ENCODE peak calls at places on chromosome 2, in five cellular contexts. One of them, this sample, is unnamed.

GRCh38 chr2:127709336-127709735 is 8.0 kb downstream of the SFT2D3 start:
- DNase-seq in MM.1S: no peak
- DNase-seq in kidney: no peak
- DNase-seq in breast epithelium: no peak
- DNase-seq in fibroblast of mammary gland: no peak
- DNase-seq in this sample: no peak

GRCh38 chr2:11236335-11236734 is 81.1 kb downstream of the SLC66A3 start:
- DNase-seq in MM.1S: no peak
- DNase-seq in kidney: no peak
- DNase-seq in breast epithelium: no peak
- DNase-seq in fibroblast of mammary gland: peak
- DNase-seq in this sample: no peak

GRCh38 chr2:96527990-96528679 is 8.4 kb upstream of the ARID5A start:
- DNase-seq in fibroblast of mammary gland: peak
- DNase-seq in breast epithelium: no peak
- DNase-seq in kidney: no peak
- DNase-seq in MM.1S: peak
- DNase-seq in this sample: no peak

GRCh38 chr2:100109986-100110980 is 32.1 kb downstream of the AFF3 start:
- DNase-seq in MM.1S: no peak
- DNase-seq in fibroblast of mammary gland: no peak
- DNase-seq in breast epithelium: no peak
- DNase-seq in kidney: no peak
- DNase-seq in this sample: no peak

GRCh38 chr2:198045227-198045626 is 240.8 kb downstream of the PLCL1 start:
- DNase-seq in kidney: no peak
- DNase-seq in fibroblast of mammary gland: peak
- DNase-seq in MM.1S: no peak
- DNase-seq in breast epithelium: no peak
- DNase-seq in this sample: no peak

GRCh38 chr2:108407864-108408729 is 30.3 kb downstream of the SULT1C4 start:
- DNase-seq in breast epithelium: no peak
- DNase-seq in MM.1S: no peak
- DNase-seq in kidney: no peak
- DNase-seq in fibroblast of mammary gland: no peak
- DNase-seq in this sample: no peak

GRCh38 chr2:177273456-177273855 is 8.9 kb upstream of the NFE2L2 start:
- DNase-seq in MM.1S: no peak
- DNase-seq in fibroblast of mammary gland: peak
- DNase-seq in breast epithelium: no peak
- DNase-seq in kidney: no peak
- DNase-seq in this sample: no peak

GRCh38 chr2:178767099-178768060 is 39.8 kb downstream of the TTN start:
- DNase-seq in fibroblast of mammary gland: no peak
- DNase-seq in kidney: no peak
- DNase-seq in breast epithelium: no peak
- DNase-seq in MM.1S: no peak
- DNase-seq in this sample: no peak

GRCh38 chr2:171272039-171272438 is 111.3 kb upstream of the TLK1 start:
- DNase-seq in kidney: no peak
- DNase-seq in breast epithelium: no peak
- DNase-seq in MM.1S: no peak
- DNase-seq in fibroblast of mammary gland: peak
- DNase-seq in this sample: peak

GRCh38 chr2:109722026-109722425 is 72.1 kb upstream of the RGPD5 start:
- DNase-seq in fibroblast of mammary gland: no peak
- DNase-seq in kidney: peak
- DNase-seq in MM.1S: no peak
- DNase-seq in breast epithelium: peak
- DNase-seq in this sample: no peak

GRCh38 chr2:171347591-171348032 is 86.2 kb downstream of the METTL8 start:
- DNase-seq in MM.1S: no peak
- DNase-seq in fibroblast of mammary gland: peak
- DNase-seq in kidney: no peak
- DNase-seq in breast epithelium: no peak
- DNase-seq in this sample: peak

GRCh38 chr2:139033300-139033699 is 253.1 kb upstream of the NXPH2 start:
- DNase-seq in fibroblast of mammary gland: peak
- DNase-seq in kidney: no peak
- DNase-seq in breast epithelium: no peak
- DNase-seq in MM.1S: no peak
- DNase-seq in this sample: peak

GRCh38 chr2:233208382-233209116 is 42.9 kb upstream of the ATG16L1 start:
- DNase-seq in fibroblast of mammary gland: no peak
- DNase-seq in kidney: no peak
- DNase-seq in breast epithelium: no peak
- DNase-seq in MM.1S: no peak
- DNase-seq in this sample: no peak

GRCh38 chr2:238256594-238257104 is 16.8 kb upstream of the HES6 start:
- DNase-seq in fibroblast of mammary gland: peak
- DNase-seq in kidney: peak
- DNase-seq in MM.1S: peak
- DNase-seq in breast epithelium: peak
- DNase-seq in this sample: no peak

GRCh38 chr2:21023419-21024181 is 20.3 kb downstream of the APOB start:
- DNase-seq in MM.1S: no peak
- DNase-seq in kidney: no peak
- DNase-seq in breast epithelium: no peak
- DNase-seq in fibroblast of mammary gland: no peak
- DNase-seq in this sample: no peak

GRCh38 chr2:128786800-128787478 is 468.3 kb upstream of the HS6ST1 start:
- DNase-seq in MM.1S: no peak
- DNase-seq in fibroblast of mammary gland: peak
- DNase-seq in kidney: no peak
- DNase-seq in breast epithelium: no peak
- DNase-seq in this sample: no peak

GRCh38 chr2:105454801-105455485 is 56.1 kb upstream of the FHL2 start:
- DNase-seq in kidney: peak
- DNase-seq in MM.1S: peak
- DNase-seq in fibroblast of mammary gland: peak
- DNase-seq in breast epithelium: no peak
- DNase-seq in this sample: peak

GRCh38 chr2:20666364-20667150 is at the start of gene GDF7:
- DNase-seq in kidney: peak
- DNase-seq in MM.1S: no peak
- DNase-seq in breast epithelium: no peak
- DNase-seq in fibroblast of mammary gland: no peak
- DNase-seq in this sample: no peak

GRCh38 chr2:225002656-225003045 is 39.6 kb downstream of the DOCK10 start:
- DNase-seq in breast epithelium: no peak
- DNase-seq in kidney: no peak
- DNase-seq in fibroblast of mammary gland: no peak
- DNase-seq in MM.1S: peak
- DNase-seq in this sample: no peak

GRCh38 chr2:54083021-54083420 is 32.4 kb upstream of the ACYP2 start:
- DNase-seq in kidney: no peak
- DNase-seq in MM.1S: no peak
- DNase-seq in fibroblast of mammary gland: no peak
- DNase-seq in breast epithelium: no peak
- DNase-seq in this sample: no peak

GRCh38 chr2:205408690-205409089 is 273.6 kb upstream of the NRP2 start:
- DNase-seq in MM.1S: no peak
- DNase-seq in breast epithelium: no peak
- DNase-seq in kidney: no peak
- DNase-seq in fibroblast of mammary gland: peak
- DNase-seq in this sample: no peak

GRCh38 chr2:72118951-72119350 is 28.7 kb downstream of the CYP26B1 start:
- DNase-seq in fibroblast of mammary gland: no peak
- DNase-seq in breast epithelium: no peak
- DNase-seq in MM.1S: no peak
- DNase-seq in kidney: no peak
- DNase-seq in this sample: no peak

GRCh38 chr2:163736433-163737168 is 793 bp upstream of the FIGN start:
- DNase-seq in breast epithelium: no peak
- DNase-seq in fibroblast of mammary gland: peak
- DNase-seq in MM.1S: peak
- DNase-seq in kidney: peak
- DNase-seq in this sample: no peak

GRCh38 chr2:15735738-15736326 is 144.2 kb downstream of the DDX1 start:
- DNase-seq in fibroblast of mammary gland: no peak
- DNase-seq in MM.1S: no peak
- DNase-seq in kidney: no peak
- DNase-seq in breast epithelium: no peak
- DNase-seq in this sample: no peak

GRCh38 chr2:30601375-30601774 is 154.3 kb downstream of the LCLAT1 start:
- DNase-seq in fibroblast of mammary gland: peak
- DNase-seq in kidney: no peak
- DNase-seq in MM.1S: no peak
- DNase-seq in breast epithelium: no peak
- DNase-seq in this sample: no peak

GRCh38 chr2:221612800-221613199 is 40.7 kb upstream of the EPHA4 start:
- DNase-seq in kidney: no peak
- DNase-seq in breast epithelium: no peak
- DNase-seq in fibroblast of mammary gland: no peak
- DNase-seq in MM.1S: no peak
- DNase-seq in this sample: no peak

GRCh38 chr2:197042613-197043248 is 116.2 kb upstream of the PGAP1 start:
- DNase-seq in fibroblast of mammary gland: no peak
- DNase-seq in kidney: no peak
- DNase-seq in breast epithelium: no peak
- DNase-seq in MM.1S: no peak
- DNase-seq in this sample: no peak

GRCh38 chr2:231785822-231786176 is 446 bp upstream of the COPS7B start:
- DNase-seq in MM.1S: no peak
- DNase-seq in fibroblast of mammary gland: no peak
- DNase-seq in breast epithelium: no peak
- DNase-seq in kidney: no peak
- DNase-seq in this sample: no peak
- H3K4me3 ChIP-seq in MM.1S: peak
- H3K4me3 ChIP-seq in fibroblast of mammary gland: peak
- H3K4me3 ChIP-seq in breast epithelium: peak
- H3K4me3 ChIP-seq in kidney: peak
- H3K4me3 ChIP-seq in this sample: peak

GRCh38 chr2:55919574-55919973 is 4.0 kb downstream of the EFEMP1 start:
- DNase-seq in MM.1S: no peak
- DNase-seq in breast epithelium: no peak
- DNase-seq in fibroblast of mammary gland: no peak
- DNase-seq in kidney: no peak
- DNase-seq in this sample: no peak

GRCh38 chr2:55923091-55923977 is at the start of gene EFEMP1:
- DNase-seq in fibroblast of mammary gland: peak
- DNase-seq in breast epithelium: peak
- DNase-seq in kidney: peak
- DNase-seq in MM.1S: peak
- DNase-seq in this sample: no peak

GRCh38 chr2:55923978-55924325 is 370 bp upstream of the EFEMP1 start:
- DNase-seq in kidney: no peak
- DNase-seq in fibroblast of mammary gland: no peak
- DNase-seq in breast epithelium: no peak
- DNase-seq in MM.1S: no peak
- DNase-seq in this sample: no peak

GRCh38 chr2:55918856-55919255 is 4.7 kb downstream of the EFEMP1 start:
- DNase-seq in breast epithelium: no peak
- DNase-seq in kidney: no peak
- DNase-seq in fibroblast of mammary gland: no peak
- DNase-seq in MM.1S: no peak
- DNase-seq in this sample: no peak

DNA sequence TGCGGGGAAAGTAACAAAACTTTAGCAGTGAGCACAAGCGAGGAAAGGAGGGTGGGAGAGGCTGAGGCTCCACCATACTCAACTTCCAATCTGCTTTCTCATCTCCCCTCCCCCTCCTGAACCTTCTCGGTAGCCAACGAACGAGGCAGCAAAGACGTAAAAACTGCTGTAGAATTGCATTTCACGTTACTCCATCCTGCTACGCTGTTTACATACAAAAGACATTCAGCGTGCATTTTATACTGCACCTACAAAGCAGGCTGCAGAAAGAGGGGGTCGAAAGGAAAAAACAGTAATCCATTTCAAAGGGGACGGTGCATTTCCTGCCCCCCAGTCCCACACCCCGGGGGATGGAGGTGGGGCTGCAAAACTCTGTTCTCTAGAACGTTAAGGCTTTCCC is 1.1 kb downstream of the EFEMP1 start:
- DNase-seq in MM.1S: peak
- DNase-seq in kidney: no peak
- DNase-seq in breast epithelium: no peak
- DNase-seq in fibroblast of mammary gland: peak
- DNase-seq in this sample: no peak
- H3K4me3 ChIP-seq in MM.1S: peak
- H3K4me3 ChIP-seq in kidney: peak
- H3K4me3 ChIP-seq in breast epithelium: peak
- H3K4me3 ChIP-seq in fibroblast of mammary gland: peak
- H3K4me3 ChIP-seq in this sample: peak

DNA sequence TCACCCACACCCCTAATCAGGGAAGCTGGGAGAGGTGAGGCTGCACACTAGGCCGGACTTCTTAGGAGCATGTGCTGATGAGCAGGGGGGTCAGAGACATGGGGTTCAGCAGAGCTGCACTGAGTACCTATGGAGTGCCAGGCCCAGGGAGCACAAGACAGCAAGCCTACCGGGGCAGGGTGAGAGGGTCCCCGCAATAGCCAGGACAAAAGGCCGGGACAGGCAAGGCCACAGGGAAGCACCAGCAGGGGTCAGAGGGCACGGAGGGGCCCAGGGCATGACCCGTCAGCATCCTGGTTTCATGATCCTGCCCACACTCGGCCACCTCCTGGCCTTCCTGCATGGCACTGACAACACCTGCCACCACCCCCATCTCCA is 73.5 kb downstream of the TNS1 start:
- DNase-seq in breast epithelium: no peak
- DNase-seq in MM.1S: no peak
- DNase-seq in fibroblast of mammary gland: no peak
- DNase-seq in kidney: no peak
- DNase-seq in this sample: no peak
- H3K4me3 ChIP-seq in breast epithelium: peak
- H3K4me3 ChIP-seq in MM.1S: no peak
- H3K4me3 ChIP-seq in fibroblast of mammary gland: no peak
- H3K4me3 ChIP-seq in kidney: no peak
- H3K4me3 ChIP-seq in this sample: no peak

GRCh38 chr2:181770145-181770544 is 89.8 kb upstream of the NEUROD1 start:
- DNase-seq in fibroblast of mammary gland: peak
- DNase-seq in breast epithelium: no peak
- DNase-seq in kidney: no peak
- DNase-seq in MM.1S: no peak
- DNase-seq in this sample: peak

GRCh38 chr2:181764095-181764963 is 84.0 kb upstream of the NEUROD1 start:
- DNase-seq in MM.1S: no peak
- DNase-seq in breast epithelium: no peak
- DNase-seq in fibroblast of mammary gland: no peak
- DNase-seq in kidney: no peak
- DNase-seq in this sample: no peak

GRCh38 chr2:181763423-181763822 is 83.1 kb upstream of the NEUROD1 start:
- DNase-seq in breast epithelium: no peak
- DNase-seq in MM.1S: no peak
- DNase-seq in fibroblast of mammary gland: no peak
- DNase-seq in kidney: no peak
- DNase-seq in this sample: no peak

GRCh38 chr2:181762848-181763247 is 82.5 kb upstream of the NEUROD1 start:
- DNase-seq in MM.1S: no peak
- DNase-seq in breast epithelium: no peak
- DNase-seq in fibroblast of mammary gland: no peak
- DNase-seq in kidney: no peak
- DNase-seq in this sample: no peak

GRCh38 chr2:181766129-181766528 is 85.8 kb upstream of the NEUROD1 start:
- DNase-seq in fibroblast of mammary gland: no peak
- DNase-seq in MM.1S: no peak
- DNase-seq in kidney: no peak
- DNase-seq in breast epithelium: no peak
- DNase-seq in this sample: no peak
- H3K4me3 ChIP-seq in fibroblast of mammary gland: no peak
- H3K4me3 ChIP-seq in MM.1S: no peak
- H3K4me3 ChIP-seq in kidney: no peak
- H3K4me3 ChIP-seq in breast epithelium: no peak
- H3K4me3 ChIP-seq in this sample: no peak

GRCh38 chr2:230225486-230225885 is at the start of gene SP140:
- DNase-seq in fibroblast of mammary gland: no peak
- DNase-seq in kidney: peak
- DNase-seq in breast epithelium: no peak
- DNase-seq in MM.1S: peak
- DNase-seq in this sample: no peak
- H3K4me3 ChIP-seq in fibroblast of mammary gland: no peak
- H3K4me3 ChIP-seq in kidney: no peak
- H3K4me3 ChIP-seq in breast epithelium: no peak
- H3K4me3 ChIP-seq in MM.1S: peak
- H3K4me3 ChIP-seq in this sample: no peak

This sample was measured in skeletal muscle cell.